ENCODE peak calls at places on chromosomes 3 and 15, in five cellular contexts. One of them, this sample, is unnamed.

GRCh38 chr3:126448893-126449180 is 26.9 kb downstream of the ZXDC start:
- DNase-seq in IMR-90: no peak
- DNase-seq in left lung: no peak
- DNase-seq in heart left ventricle: no peak
- DNase-seq in fibroblast of lung: no peak
- DNase-seq in this sample: no peak

GRCh38 chr3:143737065-143737464 is 111.2 kb downstream of the SLC9A9 start:
- DNase-seq in IMR-90: no peak
- DNase-seq in left lung: no peak
- DNase-seq in heart left ventricle: no peak
- DNase-seq in fibroblast of lung: no peak
- DNase-seq in this sample: peak; percentile 49

GRCh38 chr3:195057716-195058115 is 213.2 kb downstream of the XXYLT1 start:
- DNase-seq in IMR-90: no peak
- DNase-seq in left lung: peak; percentile 22
- DNase-seq in heart left ventricle: no peak
- DNase-seq in fibroblast of lung: no peak
- DNase-seq in this sample: no peak

GRCh38 chr15:96351801-96352593 is 21.5 kb downstream of the NR2F2 start:
- DNase-seq in IMR-90: no peak
- DNase-seq in left lung: no peak
- DNase-seq in heart left ventricle: no peak
- DNase-seq in fibroblast of lung: no peak
- DNase-seq in this sample: no peak

GRCh38 chr3:72031581-72031980 is 246.6 kb upstream of the PROK2 start:
- DNase-seq in IMR-90: peak; percentile 44
- DNase-seq in left lung: peak; percentile 60
- DNase-seq in heart left ventricle: no peak
- DNase-seq in fibroblast of lung: peak; percentile 31
- DNase-seq in this sample: no peak

GRCh38 chr3:42712344-42712648 is 9.7 kb upstream of the HHATL start:
- DNase-seq in IMR-90: no peak
- DNase-seq in left lung: no peak
- DNase-seq in heart left ventricle: no peak
- DNase-seq in fibroblast of lung: no peak
- DNase-seq in this sample: no peak

GRCh38 chr3:188262488-188262887 is 108.5 kb downstream of the LPP start:
- DNase-seq in IMR-90: no peak
- DNase-seq in left lung: no peak
- DNase-seq in heart left ventricle: no peak
- DNase-seq in fibroblast of lung: no peak
- DNase-seq in this sample: no peak

GRCh38 chr15:61840090-61840489 is 220.2 kb downstream of the VPS13C start:
- DNase-seq in IMR-90: no peak
- DNase-seq in left lung: no peak
- DNase-seq in heart left ventricle: no peak
- DNase-seq in fibroblast of lung: no peak
- DNase-seq in this sample: no peak

GRCh38 chr3:101574388-101575156 is 592 bp downstream of the PCNP start:
- DNase-seq in IMR-90: peak; percentile 62
- DNase-seq in left lung: peak; percentile 62
- DNase-seq in heart left ventricle: peak; percentile 55
- DNase-seq in fibroblast of lung: peak; percentile 61
- DNase-seq in this sample: no peak

GRCh38 chr3:101279765-101280385 is 40.5 kb downstream of the IMPG2 start:
- DNase-seq in IMR-90: peak; percentile 16
- DNase-seq in left lung: no peak
- DNase-seq in heart left ventricle: no peak
- DNase-seq in fibroblast of lung: no peak
- DNase-seq in this sample: no peak

GRCh38 chr15:67833504-67834248 is 6.2 kb downstream of the RNU6-1 start:
- DNase-seq in IMR-90: no peak
- DNase-seq in left lung: no peak
- DNase-seq in heart left ventricle: no peak
- DNase-seq in fibroblast of lung: no peak
- DNase-seq in this sample: peak; percentile 51

GRCh38 chr15:53434174-53434678 is 325.2 kb downstream of the WDR72 start:
- DNase-seq in IMR-90: no peak
- DNase-seq in left lung: no peak
- DNase-seq in heart left ventricle: no peak
- DNase-seq in fibroblast of lung: no peak
- DNase-seq in this sample: no peak

GRCh38 chr15:36926422-36926815 is 173.9 kb downstream of the MEIS2 start:
- DNase-seq in IMR-90: no peak
- DNase-seq in left lung: no peak
- DNase-seq in heart left ventricle: no peak
- DNase-seq in fibroblast of lung: no peak
- DNase-seq in this sample: no peak
- TF ChIP-seq CTCF in IMR-90: no peak
- TF ChIP-seq CTCF in left lung: no peak
- TF ChIP-seq CTCF in heart left ventricle: no peak
- TF ChIP-seq CTCF in fibroblast of lung: no peak
- TF ChIP-seq CTCF in this sample: no peak

DNA sequence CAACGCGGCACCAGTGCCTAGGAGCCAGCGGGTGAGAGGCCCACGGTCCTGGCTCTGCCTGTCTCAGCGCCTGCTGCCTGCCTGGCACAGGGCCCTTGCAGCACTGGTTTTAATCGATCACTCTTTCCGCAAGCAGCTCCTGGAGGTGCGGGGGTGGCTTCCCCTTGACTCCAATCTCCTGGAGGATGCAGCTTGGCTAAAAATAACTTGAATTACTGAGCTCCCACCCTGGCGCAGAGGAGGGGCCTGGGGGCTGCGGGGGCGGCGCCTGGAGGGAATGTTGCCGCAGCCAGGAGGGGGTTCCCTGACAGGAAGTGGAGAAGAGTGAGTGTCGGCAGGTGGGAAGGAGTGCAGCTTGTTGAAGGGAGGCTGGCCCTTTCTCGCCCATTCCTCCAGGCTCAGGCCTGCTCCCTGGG is 9.9 kb upstream of the RPL29 start:
- DNase-seq in IMR-90: peak; percentile 82
- DNase-seq in left lung: no peak
- DNase-seq in heart left ventricle: peak; percentile 72
- DNase-seq in fibroblast of lung: no peak
- DNase-seq in this sample: peak; percentile 25
- H3K27ac ChIP-seq in IMR-90: no peak overlapping the region
- H3K27ac ChIP-seq in left lung: peak overlapping the region; percentile 6
- H3K27ac ChIP-seq in heart left ventricle: peak overlapping the region; percentile 38
- H3K27ac ChIP-seq in fibroblast of lung: no peak overlapping the region
- H3K27ac ChIP-seq in this sample: peak overlapping the region; percentile 58

GRCh38 chr3:156816091-156816793 is 9.9 kb upstream of the LEKR1 start:
- DNase-seq in IMR-90: peak; percentile 79
- DNase-seq in left lung: peak; percentile 40
- DNase-seq in heart left ventricle: peak; percentile 33
- DNase-seq in fibroblast of lung: peak; percentile 65
- DNase-seq in this sample: no peak
- TF ChIP-seq CTCF in IMR-90: no peak
- TF ChIP-seq CTCF in left lung: no peak
- TF ChIP-seq CTCF in heart left ventricle: no peak
- TF ChIP-seq CTCF in fibroblast of lung: no peak
- TF ChIP-seq CTCF in this sample: no peak

GRCh38 chr3:120623719-120624093 is 27.6 kb downstream of the NDUFB4 start:
- DNase-seq in IMR-90: no peak
- DNase-seq in left lung: no peak
- DNase-seq in heart left ventricle: no peak
- DNase-seq in fibroblast of lung: no peak
- DNase-seq in this sample: no peak
- H3K27ac ChIP-seq in IMR-90: no peak overlapping the region
- H3K27ac ChIP-seq in left lung: no peak overlapping the region
- H3K27ac ChIP-seq in heart left ventricle: no peak overlapping the region
- H3K27ac ChIP-seq in fibroblast of lung: no peak overlapping the region
- H3K27ac ChIP-seq in this sample: no peak overlapping the region

GRCh38 chr15:79540551-79540950 is 108.4 kb downstream of the MINAR1 start:
- DNase-seq in IMR-90: no peak
- DNase-seq in left lung: no peak
- DNase-seq in heart left ventricle: no peak
- DNase-seq in fibroblast of lung: no peak
- DNase-seq in this sample: no peak
- TF ChIP-seq CTCF in IMR-90: no peak
- TF ChIP-seq CTCF in left lung: no peak
- TF ChIP-seq CTCF in heart left ventricle: no peak
- TF ChIP-seq CTCF in fibroblast of lung: no peak
- TF ChIP-seq CTCF in this sample: no peak

GRCh38 chr3:196275126-196275525 is 12.4 kb downstream of the PCYT1A start:
- DNase-seq in IMR-90: no peak
- DNase-seq in left lung: no peak
- DNase-seq in heart left ventricle: no peak
- DNase-seq in fibroblast of lung: no peak
- DNase-seq in this sample: no peak
- H3K27ac ChIP-seq in IMR-90: no peak overlapping the region
- H3K27ac ChIP-seq in left lung: no peak overlapping the region
- H3K27ac ChIP-seq in heart left ventricle: no peak overlapping the region
- H3K27ac ChIP-seq in fibroblast of lung: no peak overlapping the region
- H3K27ac ChIP-seq in this sample: no peak overlapping the region

GRCh38 chr3:48897401-48898376 is 993 bp downstream of the SLC25A20 start:
- DNase-seq in IMR-90: no peak
- DNase-seq in left lung: peak; percentile 34
- DNase-seq in heart left ventricle: no peak
- DNase-seq in fibroblast of lung: peak; percentile 7
- DNase-seq in this sample: no peak
- TF ChIP-seq CTCF in IMR-90: no peak
- TF ChIP-seq CTCF in left lung: no peak
- TF ChIP-seq CTCF in heart left ventricle: no peak
- TF ChIP-seq CTCF in fibroblast of lung: no peak
- TF ChIP-seq CTCF in this sample: no peak

GRCh38 chr15:25133804-25134203 is 179.0 kb downstream of the SNRPN start:
- DNase-seq in IMR-90: peak; percentile 1
- DNase-seq in left lung: no peak
- DNase-seq in heart left ventricle: no peak
- DNase-seq in fibroblast of lung: no peak
- DNase-seq in this sample: no peak
- H3K27ac ChIP-seq in IMR-90: no peak overlapping the region
- H3K27ac ChIP-seq in left lung: no peak overlapping the region
- H3K27ac ChIP-seq in heart left ventricle: no peak overlapping the region
- H3K27ac ChIP-seq in fibroblast of lung: no peak overlapping the region
- H3K27ac ChIP-seq in this sample: no peak overlapping the region

GRCh38 chr15:80619677-80620076 is 75.4 kb upstream of the ABHD17C start:
- DNase-seq in IMR-90: peak; percentile 43
- DNase-seq in left lung: no peak
- DNase-seq in heart left ventricle: no peak
- DNase-seq in fibroblast of lung: peak; percentile 38
- DNase-seq in this sample: no peak
- TF ChIP-seq CTCF in IMR-90: peak; percentile 33
- TF ChIP-seq CTCF in left lung: no peak
- TF ChIP-seq CTCF in heart left ventricle: peak; percentile 26
- TF ChIP-seq CTCF in fibroblast of lung: peak; percentile 41
- TF ChIP-seq CTCF in this sample: no peak

DNA sequence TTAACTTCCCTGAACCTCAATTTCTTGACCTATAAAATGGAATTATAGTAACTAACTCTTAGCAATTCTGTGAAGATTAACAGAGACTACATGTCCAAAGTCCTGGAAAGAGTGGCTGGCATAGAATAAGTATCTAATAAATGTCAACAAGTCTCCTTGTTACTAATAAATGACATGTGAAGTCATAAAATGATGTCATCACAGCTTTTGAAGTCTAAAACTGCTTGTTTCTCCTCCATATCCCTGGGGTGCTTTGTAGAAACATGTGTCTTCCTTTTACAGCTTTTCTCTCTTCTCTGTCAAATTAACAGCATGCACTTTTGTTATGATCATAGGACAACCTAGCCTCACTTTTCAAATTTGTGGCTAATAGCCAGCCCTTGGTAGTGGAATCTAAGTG is 510.2 kb downstream of the NTRK3 start:
- DNase-seq in IMR-90: no peak
- DNase-seq in left lung: no peak
- DNase-seq in heart left ventricle: no peak
- DNase-seq in fibroblast of lung: no peak
- DNase-seq in this sample: no peak
- H3K27ac ChIP-seq in IMR-90: no peak overlapping the region
- H3K27ac ChIP-seq in left lung: no peak overlapping the region
- H3K27ac ChIP-seq in heart left ventricle: no peak overlapping the region
- H3K27ac ChIP-seq in fibroblast of lung: no peak overlapping the region
- H3K27ac ChIP-seq in this sample: no peak overlapping the region

This sample was measured in RWPE1.